ENCODE peak calls at places on chromosomes 7 and 10, in ten cellular contexts. N is mesenchymal stem cell; O is CD8-positive, alpha-beta T cell; E is HFFc6; H is activated T-cell treated with anti-CD3 and anti-CD28 coated beads, Interleukin-2, amount 50 U/mL, for 72 hours; C is EL; R is NCI-H526; B is T-helper 1 cell; A is naive thymus-derived CD4-positive, alpha-beta T cell; V is stimulated activated CD8-positive, alpha-beta memory T cell treated with anti-CD3 and anti-CD28 coated beads, Interleukin-7, amount 100 ng/mL, for 1 hour. K is an unnamed sample.

GRCh38 chr10:1432161-1432560 is 305.2 kb downstream of the ADARB2 start:
- DNase-seq in V (no peak), A (no peak), H (no peak), R (no peak), C (no peak), E (no peak), O (no peak), B (no peak), N (no peak), K (peak; percentile 41)

GRCh38 chr10:29555746-29556481 is 78.9 kb downstream of the SVIL start:
- DNase-seq in C (peak; percentile 79), V (no peak), E (peak; percentile 55), A (no peak), H (no peak), B (no peak), R (no peak), O (no peak), N (peak; percentile 78), K (no peak)

GRCh38 chr7:151019130-151019447 is 5.2 kb downstream of the ATG9B start:
- DNase-seq in E (no peak), B (no peak), N (no peak), R (no peak), H (no peak), C (no peak), O (no peak), A (no peak), V (no peak), K (no peak)

GRCh38 chr7:17672774-17673173 is 267.5 kb downstream of the SNX13 start:
- DNase-seq in C (no peak), O (no peak), N (no peak), H (no peak), B (no peak), A (no peak), E (no peak), R (no peak), V (no peak), K (no peak)

GRCh38 chr10:24176658-24177057 is 32.3 kb upstream of the KIAA1217 start:
- DNase-seq in E (no peak), V (no peak), O (no peak), B (no peak), N (no peak), R (no peak), A (no peak), C (no peak), H (no peak), K (no peak)

GRCh38 chr7:111900283-111900682 is 305.9 kb downstream of the DOCK4 start:
- DNase-seq in O (no peak), H (no peak), R (no peak), B (no peak), C (no peak), A (no peak), E (no peak), V (no peak), N (no peak), K (no peak)

GRCh38 chr7:82726038-82726800 is 282.6 kb upstream of the CACNA2D1 start:
- DNase-seq in A (no peak), V (no peak), R (no peak), E (no peak), H (no peak), B (no peak), N (no peak), O (no peak), C (no peak), K (no peak)

GRCh38 chr7:134996097-134996550 is 9.8 kb downstream of the AGBL3 start:
- DNase-seq in B (no peak), E (no peak), A (peak; percentile 45), N (peak; percentile 52), R (no peak), C (no peak), H (no peak), O (peak; percentile 18), V (no peak), K (no peak)

GRCh38 chr7:51059493-51059892 is 257.1 kb downstream of the COBL start:
- DNase-seq in B (no peak), O (no peak), H (no peak), C (no peak), A (no peak), E (no peak), V (no peak), N (no peak), R (no peak), K (no peak)

GRCh38 chr10:77104459-77104980 is 533.1 kb downstream of the KCNMA1 start:
- DNase-seq in O (no peak), A (no peak), V (no peak), N (peak; percentile 74), C (peak; percentile 96), B (no peak), H (no peak), R (no peak), E (peak; percentile 76), K (no peak)

GRCh38 chr10:103564799-103565365 is 71.4 kb downstream of the NEURL1 start:
- DNase-seq in V (no peak), C (no peak), A (no peak), R (peak; percentile 57), B (no peak), N (no peak), E (no peak), O (peak; percentile 22), H (peak; percentile 69), K (no peak)

GRCh38 chr7:116547347-116547746 is 22.5 kb downstream of the CAV1 start:
- DNase-seq in B (no peak), E (peak; percentile 94), R (no peak), A (no peak), N (peak; percentile 78), V (no peak), C (peak; percentile 90), H (no peak), O (no peak), K (no peak)

GRCh38 chr10:12848439-12849173 is 152.9 kb downstream of the CCDC3 start:
- DNase-seq in V (no peak), C (no peak), R (no peak), E (no peak), O (no peak), H (no peak), A (no peak), N (no peak), B (no peak), K (no peak)

GRCh38 chr7:7798510-7798909 is 80.1 kb upstream of the RPA3 start:
- DNase-seq in B (no peak), A (no peak), R (no peak), C (no peak), N (no peak), O (no peak), H (no peak), E (no peak), V (no peak), K (no peak)

GRCh38 chr10:1663226-1663625 is 74.1 kb downstream of the ADARB2 start:
- DNase-seq in R (no peak), C (no peak), V (no peak), A (no peak), O (no peak), N (no peak), E (no peak), B (no peak), H (no peak), K (no peak)